ENCODE peak calls at places on chromosome 5, in nine cellular contexts. H is tibial artery, L is suprapubic skin, O is upper lobe of right lung, G is GM23338, I is endothelial cell of umbilical vein, M is esophagus squamous epithelium, K is uterus, C is spleen. V is an unnamed sample.

GRCh38 chr5:149887622-149888183 is 56.9 kb downstream of the PDE6A start:
- DNase-seq in H (no peak), L (no peak), O (no peak), G (no peak), I (peak; percentile 42), M (no peak), K (no peak), C (no peak), V (no peak)

GRCh38 chr5:151598984-151599383 is 7.9 kb upstream of the FAT2 start:
- DNase-seq in H (no peak), L (no peak), O (peak; percentile 66), G (no peak), I (no peak), M (no peak), K (no peak), C (no peak), V (no peak)

GRCh38 chr5:150209020-150209635 is 19.3 kb downstream of the SLC6A7 start:
- DNase-seq in H (peak; percentile 94), L (peak; percentile 77), O (peak; percentile 71), G (no peak), I (no peak), M (no peak), K (no peak), C (no peak), V (no peak)

GRCh38 chr5:151255621-151256286 is 2.8 kb downstream of the GM2A start:
- DNase-seq in H (no peak), L (peak; percentile 20), O (no peak), G (no peak), I (no peak), M (no peak), K (no peak), C (no peak), V (no peak)

GRCh38 chr5:132761321-132762240 is 14.4 kb downstream of the CCNI2 start:
- DNase-seq in H (no peak), L (no peak), O (no peak), G (no peak), I (no peak), M (no peak), K (no peak), C (no peak), V (peak; percentile 30)

GRCh38 chr5:180606215-180606785 is 15.0 kb upstream of the SCGB3A1 start:
- DNase-seq in H (no peak), L (peak; percentile 40), O (no peak), G (no peak), I (no peak), M (no peak), K (no peak), C (peak; percentile 67), V (no peak)

GRCh38 chr5:14818931-14819790 is 52.4 kb downstream of the ANKH start:
- DNase-seq in H (no peak), L (no peak), O (no peak), G (no peak), I (no peak), M (no peak), K (no peak), C (no peak), V (no peak)

GRCh38 chr5:66323142-66323890 is 179.2 kb downstream of the SREK1 start:
- DNase-seq in H (no peak), L (no peak), O (no peak), G (no peak), I (no peak), M (no peak), K (no peak), C (no peak), V (no peak)

GRCh38 chr5:58071566-58071965 is 388.3 kb downstream of the PLK2 start:
- DNase-seq in H (no peak), L (no peak), O (no peak), G (no peak), I (no peak), M (no peak), K (no peak), C (no peak), V (peak; percentile 84)

GRCh38 chr5:39076757-39077475 is 2.7 kb upstream of the RICTOR start:
- DNase-seq in H (no peak), L (no peak), O (no peak), G (no peak), I (peak; percentile 61), M (no peak), K (no peak), C (no peak), V (no peak)

GRCh38 chr5:142982821-142983200 is 212.6 kb downstream of the ARHGAP26 start:
- DNase-seq in H (no peak), L (no peak), O (no peak), G (peak; percentile 41), I (no peak), M (no peak), K (no peak), C (no peak), V (peak; percentile 84)

GRCh38 chr5:1210832-1211251 is 9.4 kb downstream of the SLC6A19 start:
- DNase-seq in H (no peak), L (no peak), O (no peak), G (no peak), I (no peak), M (no peak), K (no peak), C (no peak), V (no peak)
- H3K27me3 ChIP-seq in H (no peaks in the 10 kb centered on the region), L (peaks cover 43% of the 10 kb centered on the region), O (no peaks in the 10 kb centered on the region), G (no peaks in the 10 kb centered on the region), I (no peaks in the 10 kb centered on the region), M (peaks cover 60% of the 10 kb centered on the region), K (no peaks in the 10 kb centered on the region), C (no peaks in the 10 kb centered on the region), V (no peaks in the 10 kb centered on the region)

DNA sequence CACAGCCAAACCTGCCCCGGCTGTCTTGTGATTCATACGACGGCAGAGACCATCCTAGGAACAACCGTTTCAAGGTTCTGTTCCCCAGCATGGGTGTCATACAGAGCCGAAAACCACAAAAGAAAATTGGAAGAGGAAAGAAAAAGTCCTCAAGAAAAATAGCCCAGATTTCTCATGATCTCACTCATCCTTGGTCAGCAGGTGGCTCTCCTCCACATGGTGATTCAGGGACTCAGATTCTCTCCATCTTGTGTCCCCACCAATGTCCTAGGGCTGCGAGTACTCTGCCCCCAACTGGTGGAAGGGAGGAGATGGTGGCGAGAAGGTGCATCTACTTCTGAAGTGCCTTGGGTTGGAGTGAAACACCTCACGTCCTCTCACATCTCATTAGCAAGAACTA is 25.6 kb downstream of the PDZD2 start:
- DNase-seq in H (no peak), L (no peak), O (no peak), G (peak; percentile 86), I (no peak), M (no peak), K (no peak), C (no peak), V (peak; percentile 91)
- TF ChIP-seq CTCF in H (no peak), L (no peak), O (no peak), G (peak; percentile 99), I (no peak), M (no peak), K (no peak), C (no peak), V (peak; percentile 86)

GRCh38 chr5:76402880-76403712 is at the start of gene IQGAP2:
- DNase-seq in H (peak; percentile 77), L (peak; percentile 73), O (peak; percentile 91), G (peak; percentile 73), I (peak; percentile 51), M (peak; percentile 54), K (peak; percentile 27), C (peak; percentile 96), V (peak; percentile 90)

GRCh38 chr5:76403963-76404693 is 1.0 kb downstream of the IQGAP2 start:
- DNase-seq in H (no peak), L (no peak), O (no peak), G (peak; percentile 93), I (no peak), M (peak; percentile 2), K (peak; percentile 14), C (peak; percentile 90), V (peak; percentile 94)

GRCh38 chr5:76403713-76403962 is 553 bp downstream of the IQGAP2 start:
- DNase-seq in H (no peak), L (peak; percentile 70), O (peak; percentile 80), G (no peak), I (no peak), M (no peak), K (no peak), C (no peak), V (no peak)

GRCh38 chr5:76401801-76402250 is 1.3 kb upstream of the IQGAP2 start:
- DNase-seq in H (no peak), L (no peak), O (peak; percentile 73), G (no peak), I (no peak), M (no peak), K (no peak), C (peak; percentile 81), V (no peak)

DNA sequence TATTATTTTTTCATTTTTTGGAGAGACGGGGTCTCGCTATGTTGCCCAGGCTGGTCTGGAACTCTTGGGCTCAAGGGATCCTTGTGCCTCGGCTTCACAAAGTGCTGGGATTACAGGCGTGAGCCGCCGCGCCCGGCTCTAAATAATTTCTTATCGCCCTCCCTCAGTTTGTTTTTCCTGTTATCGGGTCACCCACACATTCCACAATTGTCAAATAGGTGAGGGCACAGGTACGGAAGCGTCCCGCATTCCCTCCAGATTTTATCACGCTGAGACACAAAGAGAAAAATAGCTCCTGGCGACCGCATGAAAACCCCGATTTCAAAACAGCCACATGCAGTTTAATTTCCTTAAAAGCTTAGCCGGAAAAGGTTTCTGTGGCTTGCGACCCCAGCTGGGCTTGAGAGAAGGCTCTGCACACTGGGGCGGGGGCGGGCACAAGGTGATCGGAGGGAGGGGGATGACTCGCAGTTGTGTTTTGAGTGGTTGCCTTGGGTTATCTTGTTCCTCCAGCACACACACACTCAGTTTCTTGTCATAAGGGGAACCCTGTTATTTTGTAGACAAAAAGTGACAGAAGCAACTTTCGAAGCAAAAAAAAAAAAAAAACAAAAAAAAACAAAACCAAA is 720 bp upstream of the IQGAP2 start:
- DNase-seq in H (no peak), L (peak; percentile 70), O (peak; percentile 77), G (peak; percentile 83), I (peak; percentile 13), M (no peak), K (no peak), C (peak; percentile 88), V (peak; percentile 87)
- H3K27me3 ChIP-seq in H (no peaks in the 10 kb centered on the region), L (peaks cover 4% of the 10 kb centered on the region), O (no peaks in the 10 kb centered on the region), G (no peaks in the 10 kb centered on the region), I (peaks cover 55% of the 10 kb centered on the region), M (peaks cover 40% of the 10 kb centered on the region), K (no peaks in the 10 kb centered on the region), C (no peaks in the 10 kb centered on the region), V (peaks cover 18% of the 10 kb centered on the region)

GRCh38 chr5:177308740-177309139 is 3.0 kb downstream of the MXD3 start:
- DNase-seq in H (no peak), L (no peak), O (no peak), G (no peak), I (no peak), M (no peak), K (no peak), C (no peak), V (peak; percentile 43)

GRCh38 chr5:177306674-177307543 is 3.3 kb downstream of the PRELID1 start:
- DNase-seq in H (peak; percentile 65), L (no peak), O (no peak), G (peak; percentile 67), I (no peak), M (no peak), K (no peak), C (peak; percentile 88), V (peak; percentile 74)

GRCh38 chr5:177310332-177310731 is 1.4 kb downstream of the MXD3 start:
- DNase-seq in H (peak; percentile 68), L (no peak), O (no peak), G (no peak), I (no peak), M (no peak), K (no peak), C (peak; percentile 87), V (no peak)

GRCh38 chr5:177309351-177310191 is 2.1 kb downstream of the MXD3 start:
- DNase-seq in H (peak; percentile 76), L (no peak), O (peak; percentile 79), G (peak; percentile 93), I (peak; percentile 73), M (no peak), K (peak; percentile 59), C (peak; percentile 92), V (peak; percentile 96)

GRCh38 chr5:177307544-177308363 is 3.9 kb downstream of the MXD3 start:
- DNase-seq in H (peak; percentile 64), L (no peak), O (no peak), G (no peak), I (no peak), M (no peak), K (no peak), C (peak; percentile 91), V (no peak)
- TF ChIP-seq CTCF in H (no peak), L (no peak), O (no peak), G (no peak), I (no peak), M (no peak), K (no peak), C (no peak), V (no peak)

V was measured in endodermal cell.